ENCODE peak calls at places on chromosomes 11 and 22, in seven cellular contexts. One of them, this sample, is unnamed.

GRCh38 chr11:12674936-12675696 is 895 bp downstream of the TEAD1 start:
- DNase-seq in adrenal gland: peak
- DNase-seq in left ventricle myocardium inferior: peak
- DNase-seq in PC-3: no peak
- DNase-seq in hepatocyte: peak
- DNase-seq in esophagus squamous epithelium: no peak
- DNase-seq in epithelial cell of esophagus: peak
- DNase-seq in this sample: no peak

GRCh38 chr11:131185915-131186314 is 184.5 kb upstream of the NTM start:
- DNase-seq in adrenal gland: no peak
- DNase-seq in left ventricle myocardium inferior: no peak
- DNase-seq in PC-3: no peak
- DNase-seq in hepatocyte: no peak
- DNase-seq in esophagus squamous epithelium: no peak
- DNase-seq in epithelial cell of esophagus: no peak
- DNase-seq in this sample: no peak

GRCh38 chr22:20959578-20960461 is 7.2 kb upstream of the AIFM3 start:
- DNase-seq in adrenal gland: no peak
- DNase-seq in left ventricle myocardium inferior: no peak
- DNase-seq in PC-3: no peak
- DNase-seq in hepatocyte: no peak
- DNase-seq in esophagus squamous epithelium: no peak
- DNase-seq in epithelial cell of esophagus: no peak
- DNase-seq in this sample: no peak

GRCh38 chr11:68684385-68685356 is at the start of gene GAL:
- DNase-seq in adrenal gland: no peak
- DNase-seq in left ventricle myocardium inferior: no peak
- DNase-seq in PC-3: peak
- DNase-seq in hepatocyte: peak
- DNase-seq in esophagus squamous epithelium: no peak
- DNase-seq in epithelial cell of esophagus: peak
- DNase-seq in this sample: no peak

GRCh38 chr11:124535552-124536232 is 7.8 kb downstream of the OR8B12 start:
- DNase-seq in adrenal gland: no peak
- DNase-seq in left ventricle myocardium inferior: no peak
- DNase-seq in PC-3: no peak
- DNase-seq in hepatocyte: peak
- DNase-seq in esophagus squamous epithelium: no peak
- DNase-seq in epithelial cell of esophagus: peak
- DNase-seq in this sample: no peak

GRCh38 chr11:1055109-1055703 is 18.7 kb upstream of the MUC6 start:
- DNase-seq in adrenal gland: no peak
- DNase-seq in left ventricle myocardium inferior: no peak
- DNase-seq in PC-3: no peak
- DNase-seq in hepatocyte: no peak
- DNase-seq in esophagus squamous epithelium: no peak
- DNase-seq in epithelial cell of esophagus: no peak
- DNase-seq in this sample: no peak

GRCh38 chr11:280762-281485 is 2.7 kb downstream of the NLRP6 start:
- DNase-seq in adrenal gland: no peak
- DNase-seq in left ventricle myocardium inferior: no peak
- DNase-seq in PC-3: no peak
- DNase-seq in hepatocyte: no peak
- DNase-seq in esophagus squamous epithelium: no peak
- DNase-seq in epithelial cell of esophagus: no peak
- DNase-seq in this sample: peak

GRCh38 chr11:124864176-124864891 is 898 bp upstream of the ROBO3 start:
- DNase-seq in adrenal gland: no peak
- DNase-seq in left ventricle myocardium inferior: no peak
- DNase-seq in PC-3: no peak
- DNase-seq in hepatocyte: no peak
- DNase-seq in esophagus squamous epithelium: no peak
- DNase-seq in epithelial cell of esophagus: no peak
- DNase-seq in this sample: no peak

GRCh38 chr22:17990167-17990566 is 34.2 kb downstream of the MICAL3 start:
- DNase-seq in adrenal gland: no peak
- DNase-seq in left ventricle myocardium inferior: no peak
- DNase-seq in PC-3: no peak
- DNase-seq in hepatocyte: no peak
- DNase-seq in esophagus squamous epithelium: no peak
- DNase-seq in epithelial cell of esophagus: no peak
- DNase-seq in this sample: no peak

GRCh38 chr11:65056999-65057398 is 1.4 kb downstream of the NAALADL1 start:
- DNase-seq in adrenal gland: no peak
- DNase-seq in left ventricle myocardium inferior: no peak
- DNase-seq in PC-3: no peak
- DNase-seq in hepatocyte: no peak
- DNase-seq in esophagus squamous epithelium: no peak
- DNase-seq in epithelial cell of esophagus: no peak
- DNase-seq in this sample: no peak

GRCh38 chr22:45703758-45704157 is 32.1 kb downstream of the ATXN10 start:
- DNase-seq in adrenal gland: no peak
- DNase-seq in left ventricle myocardium inferior: no peak
- DNase-seq in PC-3: no peak
- DNase-seq in hepatocyte: no peak
- DNase-seq in esophagus squamous epithelium: no peak
- DNase-seq in epithelial cell of esophagus: peak
- DNase-seq in this sample: no peak

GRCh38 chr11:2394818-2395105 is 5.8 kb upstream of the TSSC4 start:
- DNase-seq in adrenal gland: no peak
- DNase-seq in left ventricle myocardium inferior: no peak
- DNase-seq in PC-3: no peak
- DNase-seq in hepatocyte: no peak
- DNase-seq in esophagus squamous epithelium: no peak
- DNase-seq in epithelial cell of esophagus: no peak
- DNase-seq in this sample: no peak

GRCh38 chr11:8250981-8251620 is 12.6 kb downstream of the LMO1 start:
- DNase-seq in adrenal gland: no peak
- DNase-seq in left ventricle myocardium inferior: no peak
- DNase-seq in PC-3: no peak
- DNase-seq in hepatocyte: no peak
- DNase-seq in esophagus squamous epithelium: no peak
- DNase-seq in epithelial cell of esophagus: no peak
- DNase-seq in this sample: peak

GRCh38 chr11:116731097-116731761 is 41.6 kb downstream of the BUD13 start:
- DNase-seq in adrenal gland: no peak
- DNase-seq in left ventricle myocardium inferior: no peak
- DNase-seq in PC-3: peak
- DNase-seq in hepatocyte: peak
- DNase-seq in esophagus squamous epithelium: no peak
- DNase-seq in epithelial cell of esophagus: no peak
- DNase-seq in this sample: no peak

GRCh38 chr11:132563050-132563449 is 969.3 kb downstream of the OPCML start:
- DNase-seq in adrenal gland: no peak
- DNase-seq in left ventricle myocardium inferior: no peak
- DNase-seq in PC-3: no peak
- DNase-seq in hepatocyte: no peak
- DNase-seq in esophagus squamous epithelium: no peak
- DNase-seq in epithelial cell of esophagus: no peak
- DNase-seq in this sample: no peak

GRCh38 chr22:50114221-50114981 is 24.6 kb downstream of the MOV10L1 start:
- DNase-seq in adrenal gland: no peak
- DNase-seq in left ventricle myocardium inferior: no peak
- DNase-seq in PC-3: peak
- DNase-seq in hepatocyte: peak
- DNase-seq in esophagus squamous epithelium: no peak
- DNase-seq in epithelial cell of esophagus: peak
- DNase-seq in this sample: no peak

GRCh38 chr22:31148516-31148915 is 8.2 kb upstream of the PLA2G3 start:
- DNase-seq in adrenal gland: no peak
- DNase-seq in left ventricle myocardium inferior: no peak
- DNase-seq in PC-3: no peak
- DNase-seq in hepatocyte: no peak
- DNase-seq in esophagus squamous epithelium: no peak
- DNase-seq in epithelial cell of esophagus: no peak
- DNase-seq in this sample: no peak

DNA sequence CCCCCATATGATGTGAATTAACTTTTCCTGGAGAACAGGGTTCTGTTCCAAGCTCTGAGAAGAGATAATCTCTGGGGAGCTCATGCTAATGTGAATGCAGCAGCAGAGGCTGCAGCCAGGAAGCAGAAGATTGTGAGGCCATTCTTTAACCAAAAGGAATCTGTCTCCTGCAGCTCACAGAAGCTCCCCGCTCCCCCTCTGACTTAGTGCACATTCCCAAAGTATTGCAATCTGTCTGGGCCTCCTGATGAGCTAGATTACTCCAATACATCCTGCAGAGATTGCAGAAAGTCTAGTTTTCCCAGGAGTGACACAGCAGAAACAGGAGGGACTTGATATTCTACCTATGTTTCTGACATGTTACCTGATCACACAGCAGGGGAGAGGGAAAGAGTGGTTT is 420.6 kb upstream of the FAT3 start:
- DNase-seq in adrenal gland: no peak
- DNase-seq in left ventricle myocardium inferior: no peak
- DNase-seq in PC-3: peak
- DNase-seq in hepatocyte: peak
- DNase-seq in esophagus squamous epithelium: no peak
- DNase-seq in epithelial cell of esophagus: peak
- DNase-seq in this sample: no peak
- TF ChIP-seq CTCF in adrenal gland: no peak
- TF ChIP-seq CTCF in left ventricle myocardium inferior: no peak
- TF ChIP-seq CTCF in PC-3: no peak
- TF ChIP-seq CTCF in hepatocyte: no peak
- TF ChIP-seq CTCF in esophagus squamous epithelium: no peak
- TF ChIP-seq CTCF in epithelial cell of esophagus: no peak
- TF ChIP-seq CTCF in this sample: no peak

DNA sequence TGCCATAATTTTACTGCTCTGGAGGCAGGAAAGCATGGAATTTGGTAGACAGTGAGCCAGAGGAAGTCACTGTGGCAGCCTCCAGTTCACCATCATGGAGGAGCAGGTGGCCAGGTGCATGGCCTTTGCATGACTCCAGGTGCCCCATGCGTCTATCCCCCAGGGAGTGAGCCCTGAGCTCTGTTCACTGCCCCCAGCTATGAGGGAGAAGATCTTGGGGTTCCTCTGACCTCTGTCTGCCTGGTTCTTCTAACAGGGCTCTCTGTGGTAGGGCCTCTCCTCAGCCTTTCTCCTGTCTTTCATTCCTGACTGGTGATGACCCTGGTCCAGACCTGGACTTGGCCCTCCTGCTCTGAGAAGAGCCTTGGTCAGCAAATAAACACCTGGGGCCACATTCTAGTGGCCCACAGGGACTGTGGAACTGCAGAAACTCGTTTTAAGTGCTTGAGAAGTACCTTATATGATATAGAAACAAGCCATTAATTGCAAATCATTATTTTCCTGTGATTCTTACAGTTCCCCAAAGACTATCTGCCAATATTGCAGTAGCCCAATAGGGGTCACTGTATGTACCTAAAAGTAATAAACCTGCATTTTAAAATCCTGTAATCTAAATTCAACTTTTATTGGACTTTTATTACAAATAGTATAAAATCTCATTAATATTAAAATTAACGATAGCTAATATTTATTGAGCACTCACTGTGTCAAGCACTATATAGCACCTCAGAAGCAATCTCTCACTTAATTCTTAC is 120.0 kb upstream of the SYT13 start:
- DNase-seq in adrenal gland: no peak
- DNase-seq in left ventricle myocardium inferior: no peak
- DNase-seq in PC-3: peak
- DNase-seq in hepatocyte: no peak
- DNase-seq in esophagus squamous epithelium: no peak
- DNase-seq in epithelial cell of esophagus: no peak
- DNase-seq in this sample: no peak
- TF ChIP-seq CTCF in adrenal gland: peak
- TF ChIP-seq CTCF in left ventricle myocardium inferior: peak
- TF ChIP-seq CTCF in PC-3: peak
- TF ChIP-seq CTCF in hepatocyte: peak
- TF ChIP-seq CTCF in esophagus squamous epithelium: no peak
- TF ChIP-seq CTCF in epithelial cell of esophagus: no peak
- TF ChIP-seq CTCF in this sample: peak

DNA sequence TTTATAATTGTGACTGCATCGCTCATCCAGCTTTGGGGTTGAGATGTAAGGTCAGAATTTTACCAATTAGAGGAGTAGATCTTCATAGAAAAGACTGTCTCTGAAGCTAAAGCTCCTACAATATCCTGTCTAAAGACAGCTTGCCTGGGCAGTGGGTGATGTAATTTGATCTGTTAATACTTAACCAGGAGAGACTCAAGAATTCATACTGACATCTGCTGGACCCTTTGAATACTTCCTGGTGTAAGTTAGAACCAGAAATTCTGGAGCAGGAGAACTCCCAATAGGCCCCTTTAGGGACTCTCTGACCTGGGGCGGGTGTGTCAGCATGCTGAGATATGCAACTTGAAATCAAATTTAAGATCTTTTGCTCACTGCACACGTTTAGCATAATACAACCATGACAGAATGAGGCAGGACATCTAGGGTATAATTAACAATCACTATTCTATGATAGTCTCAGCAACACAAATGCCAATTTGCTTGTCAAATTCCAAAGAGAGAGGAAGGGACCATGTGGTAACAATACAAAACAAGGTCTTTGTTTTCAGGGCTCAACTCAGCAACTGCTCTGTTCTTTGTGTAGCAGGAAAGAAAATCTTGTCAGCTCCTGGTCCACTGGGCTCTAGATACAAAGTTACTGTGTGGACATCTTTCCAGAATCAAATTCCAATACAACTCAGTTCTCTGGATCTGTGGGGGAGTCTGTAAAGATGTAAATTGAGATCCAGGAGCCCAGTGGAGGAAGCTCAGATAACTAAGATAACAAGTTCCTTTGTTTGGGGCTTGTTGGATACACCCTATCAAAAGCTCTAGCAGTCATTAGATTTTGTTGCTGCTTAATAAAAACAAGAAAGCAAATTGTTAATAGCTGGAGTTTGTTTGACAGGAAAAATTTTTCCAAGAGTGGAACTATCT is 144.0 kb downstream of the INSC start:
- DNase-seq in adrenal gland: no peak
- DNase-seq in left ventricle myocardium inferior: no peak
- DNase-seq in PC-3: peak
- DNase-seq in hepatocyte: peak
- DNase-seq in esophagus squamous epithelium: no peak
- DNase-seq in epithelial cell of esophagus: peak
- DNase-seq in this sample: no peak
- TF ChIP-seq CTCF in adrenal gland: no peak
- TF ChIP-seq CTCF in left ventricle myocardium inferior: no peak
- TF ChIP-seq CTCF in PC-3: peak
- TF ChIP-seq CTCF in hepatocyte: peak
- TF ChIP-seq CTCF in esophagus squamous epithelium: no peak
- TF ChIP-seq CTCF in epithelial cell of esophagus: no peak
- TF ChIP-seq CTCF in this sample: peak

DNA sequence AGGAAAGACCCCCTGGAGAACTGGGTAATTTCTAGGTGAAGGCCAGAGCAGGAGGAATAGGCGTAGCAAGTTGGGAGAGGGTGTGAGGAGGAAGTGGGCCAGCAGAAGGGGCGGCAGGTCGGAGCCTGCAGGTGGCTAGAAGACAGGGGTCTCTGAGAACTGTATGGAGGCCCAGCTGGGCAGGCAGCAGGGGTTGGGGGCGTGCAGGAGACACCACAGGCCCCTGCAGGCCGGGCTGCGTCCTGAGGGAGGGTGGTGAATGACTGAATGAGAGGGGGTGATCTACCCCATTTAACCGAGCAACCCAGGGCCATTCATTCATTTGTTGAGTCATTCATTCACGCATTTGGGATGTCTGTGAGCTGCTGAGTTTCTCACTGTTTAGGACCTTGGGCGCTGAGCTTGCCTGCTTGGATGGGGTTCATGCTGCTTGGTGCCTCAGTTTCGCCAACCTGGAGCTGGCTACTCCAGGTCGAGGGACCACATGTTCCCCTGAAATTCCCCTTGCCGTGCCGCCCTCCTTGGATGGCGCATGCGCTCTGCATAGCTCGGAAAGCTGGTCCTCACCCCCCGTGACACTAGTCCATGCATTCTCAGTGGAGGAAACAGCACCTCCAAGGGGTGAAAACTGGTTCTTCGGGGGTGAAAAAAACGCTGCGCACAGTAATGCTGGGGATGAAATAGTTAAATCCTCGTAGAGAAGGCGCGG is 15.6 kb downstream of the MPPED1 start:
- DNase-seq in adrenal gland: no peak
- DNase-seq in left ventricle myocardium inferior: no peak
- DNase-seq in PC-3: no peak
- DNase-seq in hepatocyte: no peak
- DNase-seq in esophagus squamous epithelium: no peak
- DNase-seq in epithelial cell of esophagus: no peak
- DNase-seq in this sample: peak
- TF ChIP-seq CTCF in adrenal gland: no peak
- TF ChIP-seq CTCF in left ventricle myocardium inferior: no peak
- TF ChIP-seq CTCF in PC-3: no peak
- TF ChIP-seq CTCF in hepatocyte: no peak
- TF ChIP-seq CTCF in esophagus squamous epithelium: no peak
- TF ChIP-seq CTCF in epithelial cell of esophagus: no peak
- TF ChIP-seq CTCF in this sample: peak